ENCODE peak calls at places on chromosome 11, in seven cellular contexts. D is Calu3, Q is choroid plexus epithelial cell, A is esophagus squamous epithelium, W is tibial nerve, S is body of pancreas, P is psoas muscle. M is an unnamed sample.

GRCh38 chr11:65185869-65186341 is 4.2 kb downstream of the CAPN1 start:
- DNase-seq in D (no peak), Q (no peak), A (no peak), W (no peak), S (peak), P (no peak), M (no peak)

GRCh38 chr11:15471028-15471708 is 356.4 kb downstream of the INSC start:
- DNase-seq in D (no peak), Q (no peak), A (no peak), W (no peak), S (no peak), P (no peak), M (no peak)

GRCh38 chr11:859394-860131 is 16.9 kb downstream of the TSPAN4 start:
- DNase-seq in D (peak), Q (peak), A (no peak), W (peak), S (peak), P (peak), M (peak)

GRCh38 chr11:17418437-17418836 is 30.0 kb upstream of the KCNJ11 start:
- DNase-seq in D (no peak), Q (no peak), A (no peak), W (no peak), S (no peak), P (no peak), M (no peak)

GRCh38 chr11:45676522-45677095 is 11.2 kb upstream of the CHST1 start:
- DNase-seq in D (no peak), Q (no peak), A (no peak), W (no peak), S (no peak), P (no peak), M (no peak)

GRCh38 chr11:79336740-79337517 is 103.9 kb downstream of the TENM4 start:
- DNase-seq in D (no peak), Q (no peak), A (no peak), W (no peak), S (no peak), P (no peak), M (no peak)

GRCh38 chr11:75388386-75389275 is 10.7 kb upstream of the RPS3 start:
- DNase-seq in D (peak), Q (peak), A (no peak), W (peak), S (peak), P (peak), M (peak)

GRCh38 chr11:104073950-104074349 is 37.5 kb downstream of the DDI1 start:
- DNase-seq in D (no peak), Q (no peak), A (no peak), W (no peak), S (no peak), P (peak), M (peak)

GRCh38 chr11:17382046-17382728 is 6.3 kb downstream of the KCNJ11 start:
- DNase-seq in D (no peak), Q (peak), A (no peak), W (no peak), S (no peak), P (no peak), M (no peak)

DNA sequence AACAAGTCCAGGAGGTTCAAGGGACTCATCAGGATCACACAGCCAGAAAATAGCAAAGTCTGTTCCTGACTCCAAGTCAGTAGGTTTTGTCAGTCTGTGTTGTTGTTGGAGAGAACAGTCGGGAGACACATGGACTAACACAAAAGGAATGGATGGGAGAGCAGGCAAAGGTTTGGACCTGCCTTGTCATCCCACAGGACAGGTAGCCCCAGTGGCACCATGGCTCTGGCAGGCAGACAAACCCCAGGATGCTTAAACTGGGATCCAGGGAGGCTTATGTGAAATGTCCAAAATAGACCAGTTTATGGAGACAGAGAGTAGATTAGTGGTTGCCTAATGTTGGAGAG is 201.6 kb upstream of the NAV2 start:
- DNase-seq in D (no peak), Q (no peak), A (no peak), W (no peak), S (no peak), P (no peak), M (no peak)
- TF ChIP-seq CTCF in D (no peak), Q (no peak), A (no peak), W (no peak), S (no peak), P (no peak), M (no peak)

GRCh38 chr11:134253189-134253993 is at the start of the genes ACAD8 and THYN1:
- DNase-seq in D (peak), Q (peak), A (peak), W (peak), S (peak), P (peak), M (peak)
- TF ChIP-seq CTCF in D (no peak), Q (no peak), A (peak), W (peak), S (peak), P (peak), M (no peak)

DNA sequence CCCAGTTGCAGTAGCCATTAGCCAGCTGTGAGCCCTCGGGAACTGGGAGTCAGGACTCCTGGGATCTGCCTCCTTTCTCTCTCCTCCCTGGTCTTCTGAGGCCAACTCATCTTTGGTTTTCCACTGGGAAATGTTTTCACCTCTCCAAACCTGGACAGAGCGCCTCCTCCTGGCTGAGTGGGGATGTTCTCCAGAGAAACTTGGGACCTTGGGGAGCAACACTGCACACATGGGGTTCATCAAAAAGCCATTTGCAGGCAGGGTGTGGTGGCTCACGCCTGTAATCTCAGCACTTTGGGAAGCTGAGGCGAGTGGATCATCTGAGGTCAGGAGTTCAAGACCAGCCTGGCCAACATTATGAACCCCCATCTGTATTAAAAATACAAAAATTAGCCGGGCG is 145.4 kb downstream of the NECTIN1 start:
- DNase-seq in D (no peak), Q (no peak), A (no peak), W (no peak), S (no peak), P (no peak), M (no peak)
- TF ChIP-seq CTCF in D (no peak), Q (peak), A (no peak), W (no peak), S (no peak), P (no peak), M (peak)

GRCh38 chr11:43278302-43278956 is 33.4 kb upstream of the API5 start:
- DNase-seq in D (no peak), Q (peak), A (no peak), W (no peak), S (no peak), P (no peak), M (peak)
- TF ChIP-seq CTCF in D (no peak), Q (peak), A (no peak), W (peak), S (peak), P (peak), M (peak)

DNA sequence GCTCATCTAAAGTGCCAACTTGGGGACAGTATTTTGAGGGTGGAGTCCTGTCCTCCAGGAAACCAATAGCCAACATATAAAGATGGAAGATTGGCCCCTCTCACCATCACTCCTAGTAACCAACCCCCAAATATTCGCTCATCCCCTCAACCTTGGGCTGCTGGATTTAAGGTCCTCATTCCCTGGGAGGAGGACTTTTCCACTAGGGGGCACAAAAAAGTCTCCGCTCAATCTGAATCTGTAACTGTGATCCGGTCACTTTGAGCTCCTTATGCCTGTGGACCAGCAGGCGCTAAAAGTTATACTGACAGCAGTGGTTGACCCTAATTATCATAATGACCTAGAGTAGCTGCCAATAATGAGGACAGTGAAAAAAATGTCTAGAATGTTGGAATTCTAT is 20.5 kb upstream of the CLPB start:
- DNase-seq in D (no peak), Q (no peak), A (no peak), W (no peak), S (no peak), P (no peak), M (no peak)
- TF ChIP-seq CTCF in D (no peak), Q (peak), A (no peak), W (no peak), S (no peak), P (no peak), M (no peak)

DNA sequence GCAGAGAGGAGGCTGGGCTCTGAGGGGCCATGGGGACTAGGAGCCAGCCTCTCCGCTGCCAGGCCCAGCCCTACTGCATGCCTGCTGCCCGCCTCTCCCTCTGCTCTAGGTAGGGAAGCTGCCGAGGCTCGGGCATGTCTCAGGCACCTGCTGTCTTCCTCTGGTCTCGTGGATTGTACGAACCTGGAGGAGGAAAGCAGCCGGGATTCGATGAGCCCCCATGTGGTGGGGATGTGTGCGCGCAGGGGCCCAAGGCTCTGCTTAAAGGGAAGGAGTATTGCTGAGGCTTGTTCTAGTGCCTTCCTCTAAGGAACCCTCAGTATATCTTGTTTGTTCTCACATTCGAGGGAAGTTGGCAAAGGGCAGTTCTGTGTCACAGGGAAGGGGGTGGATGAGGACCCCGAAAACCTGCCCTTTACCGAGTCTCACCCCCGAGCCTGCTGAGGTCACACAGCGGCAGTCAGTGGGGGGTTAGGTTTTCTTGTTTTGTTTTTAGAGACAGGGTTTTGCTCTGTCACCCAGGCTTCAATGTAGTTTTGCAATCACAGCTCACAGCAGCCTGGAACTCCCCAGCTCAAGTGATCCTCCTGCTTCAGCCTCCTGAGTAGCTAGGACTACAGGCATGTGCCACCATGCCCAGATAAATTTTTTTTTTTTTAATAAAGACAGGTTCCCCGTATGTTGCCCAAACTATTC is 21.3 kb downstream of the DAGLA start:
- DNase-seq in D (peak), Q (peak), A (no peak), W (no peak), S (peak), P (no peak), M (no peak)
- TF ChIP-seq CTCF in D (peak), Q (peak), A (peak), W (peak), S (no peak), P (peak), M (no peak)

DNA sequence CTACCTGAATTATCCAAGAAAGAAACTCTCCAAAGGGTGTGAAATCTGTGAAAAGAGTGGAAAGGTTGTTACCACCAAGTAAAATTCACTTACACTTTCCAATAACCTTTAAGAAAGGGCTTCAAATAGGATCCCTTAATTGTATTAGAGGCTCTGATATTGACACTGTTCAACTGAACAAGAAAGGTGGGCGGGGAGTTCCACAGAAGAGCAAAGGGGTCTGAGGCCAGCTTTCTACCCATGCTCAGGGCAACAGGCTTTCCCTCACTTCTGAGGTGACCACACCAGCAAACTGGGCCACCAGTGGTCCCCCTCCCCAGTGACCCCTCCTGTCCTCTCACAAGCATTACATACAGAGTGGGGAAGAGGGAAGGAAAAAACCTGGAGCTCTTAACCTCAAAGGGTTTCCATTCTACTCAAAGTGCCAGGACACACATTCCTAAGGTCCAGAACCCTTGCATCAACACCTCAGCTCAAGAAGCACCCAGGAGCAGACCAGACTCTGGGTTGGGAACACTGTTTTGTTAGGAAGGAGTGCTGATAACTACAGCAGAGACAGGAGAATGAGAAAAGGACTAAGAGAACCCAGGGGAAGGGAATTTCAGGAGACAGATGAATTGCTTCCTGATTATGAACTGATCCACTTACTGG is 71.6 kb upstream of the AKIP1 start:
- DNase-seq in D (peak), Q (no peak), A (no peak), W (no peak), S (no peak), P (no peak), M (no peak)
- TF ChIP-seq CTCF in D (no peak), Q (no peak), A (no peak), W (no peak), S (no peak), P (no peak), M (no peak)

GRCh38 chr11:34865261-34865660 is 50.9 kb downstream of the APIP start:
- DNase-seq in D (no peak), Q (no peak), A (no peak), W (no peak), S (no peak), P (no peak), M (peak)
- TF ChIP-seq CTCF in D (no peak), Q (no peak), A (no peak), W (no peak), S (no peak), P (no peak), M (no peak)

GRCh38 chr11:77040401-77040777 is 6.2 kb downstream of the B3GNT6 start:
- DNase-seq in D (no peak), Q (no peak), A (no peak), W (no peak), S (no peak), P (no peak), M (no peak)

GRCh38 chr11:77038825-77039326 is 4.7 kb downstream of the B3GNT6 start:
- DNase-seq in D (no peak), Q (no peak), A (no peak), W (no peak), S (no peak), P (no peak), M (no peak)

GRCh38 chr11:77038029-77038824 is 4.0 kb downstream of the B3GNT6 start:
- DNase-seq in D (peak), Q (no peak), A (no peak), W (no peak), S (no peak), P (no peak), M (no peak)

GRCh38 chr11:77040889-77041288 is 6.7 kb downstream of the B3GNT6 start:
- DNase-seq in D (no peak), Q (no peak), A (no peak), W (no peak), S (no peak), P (no peak), M (no peak)

GRCh38 chr11:77039491-77040400 is 5.5 kb downstream of the B3GNT6 start:
- DNase-seq in D (peak), Q (peak), A (no peak), W (no peak), S (peak), P (peak), M (no peak)
- TF ChIP-seq CTCF in D (peak), Q (peak), A (peak), W (peak), S (peak), P (peak), M (no peak)

GRCh38 chr11:61901353-61901858 is 10.1 kb upstream of the FADS3 start:
- DNase-seq in D (no peak), Q (no peak), A (no peak), W (no peak), S (no peak), P (no peak), M (no peak)
- TF ChIP-seq CTCF in D (no peak), Q (no peak), A (no peak), W (no peak), S (no peak), P (no peak), M (no peak)